ENCODE peak calls at places on chromosomes 5 and 9, in seven cellular contexts. One of them, this sample, is unnamed.
A peak's percentile ranks its signal among the peaks of the same experiment; 100 is the strongest.

GRCh38 chr5:133523921-133524320 is 88.4 kb downstream of the FSTL4 start:
- DNase-seq in left ventricle myocardium inferior: no peak
- DNase-seq in AG04450: no peak
- DNase-seq in right atrium auricular region: no peak
- DNase-seq in testis: no peak
- DNase-seq in fibroblast of lung: no peak
- DNase-seq in suprapubic skin: no peak
- DNase-seq in this sample: no peak

GRCh38 chr9:73118898-73119554 is 32.6 kb upstream of the ANXA1 start:
- DNase-seq in testis: no peak
- DNase-seq in left ventricle myocardium inferior: no peak
- DNase-seq in AG04450: no peak
- DNase-seq in right atrium auricular region: no peak
- DNase-seq in suprapubic skin: no peak
- DNase-seq in fibroblast of lung: peak; percentile 84
- DNase-seq in this sample: no peak

GRCh38 chr5:163496286-163496685 is 9.1 kb upstream of the MAT2B start:
- DNase-seq in fibroblast of lung: peak; percentile 49
- DNase-seq in left ventricle myocardium inferior: no peak
- DNase-seq in testis: no peak
- DNase-seq in right atrium auricular region: no peak
- DNase-seq in suprapubic skin: no peak
- DNase-seq in AG04450: no peak
- DNase-seq in this sample: no peak

GRCh38 chr9:92807757-92808725 is 43.4 kb upstream of the BICD2 start:
- DNase-seq in right atrium auricular region: no peak
- DNase-seq in AG04450: no peak
- DNase-seq in fibroblast of lung: no peak
- DNase-seq in suprapubic skin: no peak
- DNase-seq in left ventricle myocardium inferior: no peak
- DNase-seq in testis: no peak
- DNase-seq in this sample: peak; percentile 70

GRCh38 chr9:100058699-100059579 is 39.9 kb downstream of the ERP44 start:
- DNase-seq in left ventricle myocardium inferior: no peak
- DNase-seq in right atrium auricular region: no peak
- DNase-seq in fibroblast of lung: no peak
- DNase-seq in suprapubic skin: no peak
- DNase-seq in testis: no peak
- DNase-seq in AG04450: no peak
- DNase-seq in this sample: no peak

GRCh38 chr9:6711403-6711802 is 46.4 kb upstream of the KDM4C start:
- DNase-seq in right atrium auricular region: no peak
- DNase-seq in suprapubic skin: no peak
- DNase-seq in AG04450: peak; percentile 13
- DNase-seq in fibroblast of lung: peak; percentile 49
- DNase-seq in left ventricle myocardium inferior: no peak
- DNase-seq in testis: no peak
- DNase-seq in this sample: no peak

GRCh38 chr5:125106881-125107280 is 360.4 kb upstream of the ZNF608 start:
- DNase-seq in left ventricle myocardium inferior: no peak
- DNase-seq in right atrium auricular region: no peak
- DNase-seq in AG04450: no peak
- DNase-seq in suprapubic skin: no peak
- DNase-seq in testis: no peak
- DNase-seq in fibroblast of lung: no peak
- DNase-seq in this sample: no peak

GRCh38 chr9:134138292-134138691 is 2.4 kb downstream of the WDR5 start:
- DNase-seq in fibroblast of lung: no peak
- DNase-seq in testis: no peak
- DNase-seq in right atrium auricular region: no peak
- DNase-seq in suprapubic skin: no peak
- DNase-seq in left ventricle myocardium inferior: no peak
- DNase-seq in AG04450: no peak
- DNase-seq in this sample: no peak

GRCh38 chr5:40778133-40778532 is 20.0 kb downstream of the PRKAA1 start:
- DNase-seq in right atrium auricular region: no peak
- DNase-seq in AG04450: no peak
- DNase-seq in fibroblast of lung: no peak
- DNase-seq in left ventricle myocardium inferior: no peak
- DNase-seq in suprapubic skin: no peak
- DNase-seq in testis: no peak
- DNase-seq in this sample: no peak

GRCh38 chr9:122227576-122227903 is 1.2 kb downstream of the LHX6 start:
- DNase-seq in AG04450: no peak
- DNase-seq in left ventricle myocardium inferior: no peak
- DNase-seq in right atrium auricular region: no peak
- DNase-seq in suprapubic skin: no peak
- DNase-seq in testis: no peak
- DNase-seq in fibroblast of lung: no peak
- DNase-seq in this sample: no peak

GRCh38 chr9:122228191-122228905 is 409 bp downstream of the LHX6 start:
- DNase-seq in right atrium auricular region: peak; percentile 47
- DNase-seq in testis: no peak
- DNase-seq in fibroblast of lung: no peak
- DNase-seq in left ventricle myocardium inferior: no peak
- DNase-seq in AG04450: no peak
- DNase-seq in suprapubic skin: no peak
- DNase-seq in this sample: peak; percentile 80

GRCh38 chr9:122226142-122226757 is 2.5 kb downstream of the LHX6 start:
- DNase-seq in right atrium auricular region: no peak
- DNase-seq in testis: no peak
- DNase-seq in suprapubic skin: no peak
- DNase-seq in AG04450: no peak
- DNase-seq in left ventricle myocardium inferior: no peak
- DNase-seq in fibroblast of lung: no peak
- DNase-seq in this sample: peak; percentile 81

GRCh38 chr9:122226758-122227575 is 1.8 kb downstream of the LHX6 start:
- DNase-seq in AG04450: no peak
- DNase-seq in testis: no peak
- DNase-seq in right atrium auricular region: no peak
- DNase-seq in left ventricle myocardium inferior: no peak
- DNase-seq in fibroblast of lung: no peak
- DNase-seq in suprapubic skin: no peak
- DNase-seq in this sample: peak; percentile 91

DNA sequence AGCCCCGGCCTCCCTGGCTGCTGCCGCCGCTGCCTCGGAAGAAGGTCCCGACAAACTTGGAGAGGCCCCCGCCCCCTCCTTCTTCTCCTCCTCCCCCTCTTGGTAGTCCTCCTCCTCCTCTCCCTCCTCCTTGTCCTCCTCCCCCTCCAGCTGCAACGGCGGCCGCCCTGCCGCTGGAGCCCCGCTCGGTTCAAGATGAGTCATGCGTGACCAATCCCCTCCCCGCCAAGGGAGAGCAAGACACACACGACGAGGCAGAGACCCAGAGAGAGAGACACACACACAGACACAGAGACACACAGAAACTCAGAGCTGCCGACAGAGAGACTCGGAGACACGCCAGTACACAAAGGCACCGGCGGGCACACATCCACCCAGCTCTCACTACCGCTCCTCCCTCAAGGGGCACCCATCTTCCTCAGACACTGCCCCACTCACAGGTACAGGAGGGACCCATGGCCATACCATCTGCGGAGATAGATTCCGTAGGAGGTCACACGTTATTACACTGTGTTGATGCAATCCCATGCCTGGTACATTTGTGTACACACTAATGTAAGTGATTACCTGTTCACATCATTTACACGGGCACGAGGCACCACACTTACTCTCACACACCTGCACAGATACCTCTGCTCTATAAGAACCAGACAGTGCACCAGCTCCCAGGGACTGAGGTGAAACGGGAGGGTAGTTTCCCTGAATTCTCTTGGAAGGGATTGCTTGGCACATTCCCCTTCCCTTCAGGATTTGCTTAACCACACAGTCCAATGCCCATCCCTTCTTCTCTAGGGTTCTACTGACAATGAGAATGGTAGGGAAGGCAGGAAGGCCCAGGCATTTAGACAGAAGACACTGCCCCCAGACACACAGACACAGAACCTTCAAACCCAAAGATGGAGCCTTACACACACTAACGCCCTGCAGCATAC is at the start of gene LHX6:
- DNase-seq in right atrium auricular region: peak; percentile 44
- DNase-seq in suprapubic skin: no peak
- DNase-seq in testis: no peak
- DNase-seq in left ventricle myocardium inferior: no peak
- DNase-seq in fibroblast of lung: peak; percentile 48
- DNase-seq in AG04450: no peak
- DNase-seq in this sample: no peak
- H3K4me3 ChIP-seq in right atrium auricular region: peak within 1 kb of the TSS; percentile 26
- H3K4me3 ChIP-seq in suprapubic skin: peak within 1 kb of the TSS; percentile 53
- H3K4me3 ChIP-seq in testis: peak within 1 kb of the TSS; percentile 34
- H3K4me3 ChIP-seq in left ventricle myocardium inferior: peak within 1 kb of the TSS; percentile 60
- H3K4me3 ChIP-seq in fibroblast of lung: peak within 1 kb of the TSS; percentile 4
- H3K4me3 ChIP-seq in AG04450: no peak within 1 kb of the TSS
- H3K4me3 ChIP-seq in this sample: peak within 1 kb of the TSS; percentile 36

GRCh38 chr9:4986291-4986690 is 1.2 kb downstream of the JAK2 start:
- DNase-seq in testis: no peak
- DNase-seq in fibroblast of lung: no peak
- DNase-seq in right atrium auricular region: no peak
- DNase-seq in suprapubic skin: no peak
- DNase-seq in left ventricle myocardium inferior: no peak
- DNase-seq in AG04450: no peak
- DNase-seq in this sample: no peak

GRCh38 chr9:4987996-4988421 is 2.9 kb downstream of the JAK2 start:
- DNase-seq in right atrium auricular region: no peak
- DNase-seq in left ventricle myocardium inferior: no peak
- DNase-seq in suprapubic skin: no peak
- DNase-seq in testis: peak; percentile 67
- DNase-seq in AG04450: peak; percentile 30
- DNase-seq in fibroblast of lung: peak; percentile 55
- DNase-seq in this sample: peak; percentile 71

GRCh38 chr9:4985376-4986266 is 549 bp downstream of the JAK2 start:
- DNase-seq in testis: peak; percentile 61
- DNase-seq in left ventricle myocardium inferior: peak; percentile 23
- DNase-seq in suprapubic skin: peak; percentile 64
- DNase-seq in fibroblast of lung: peak; percentile 57
- DNase-seq in right atrium auricular region: no peak
- DNase-seq in AG04450: no peak
- DNase-seq in this sample: peak; percentile 28

GRCh38 chr9:4984571-4985375 is at the start of gene JAK2:
- DNase-seq in testis: peak; percentile 91
- DNase-seq in fibroblast of lung: peak; percentile 94
- DNase-seq in right atrium auricular region: peak; percentile 91
- DNase-seq in left ventricle myocardium inferior: peak; percentile 92
- DNase-seq in suprapubic skin: peak; percentile 96
- DNase-seq in AG04450: peak; percentile 79
- DNase-seq in this sample: peak; percentile 83

GRCh38 chr9:4986783-4987182 is 1.7 kb downstream of the JAK2 start:
- DNase-seq in suprapubic skin: no peak
- DNase-seq in right atrium auricular region: no peak
- DNase-seq in AG04450: no peak
- DNase-seq in left ventricle myocardium inferior: no peak
- DNase-seq in fibroblast of lung: no peak
- DNase-seq in testis: no peak
- DNase-seq in this sample: no peak
- H3K4me3 ChIP-seq in suprapubic skin: peak overlapping the region; percentile 98
- H3K4me3 ChIP-seq in right atrium auricular region: peak overlapping the region; percentile 1
- H3K4me3 ChIP-seq in AG04450: peak overlapping the region; percentile 79
- H3K4me3 ChIP-seq in left ventricle myocardium inferior: peak overlapping the region; percentile 84
- H3K4me3 ChIP-seq in fibroblast of lung: peak overlapping the region; percentile 63
- H3K4me3 ChIP-seq in testis: peak overlapping the region; percentile 0
- H3K4me3 ChIP-seq in this sample: no peak overlapping the region

GRCh38 chr9:123372766-123373446 is 16.9 kb downstream of the CRB2 start:
- DNase-seq in fibroblast of lung: no peak
- DNase-seq in suprapubic skin: no peak
- DNase-seq in left ventricle myocardium inferior: no peak
- DNase-seq in AG04450: no peak
- DNase-seq in right atrium auricular region: no peak
- DNase-seq in testis: no peak
- DNase-seq in this sample: no peak
- H3K4me3 ChIP-seq in fibroblast of lung: no peak overlapping the region
- H3K4me3 ChIP-seq in suprapubic skin: peak overlapping the region; percentile 27
- H3K4me3 ChIP-seq in left ventricle myocardium inferior: no peak overlapping the region
- H3K4me3 ChIP-seq in AG04450: no peak overlapping the region
- H3K4me3 ChIP-seq in right atrium auricular region: no peak overlapping the region
- H3K4me3 ChIP-seq in testis: no peak overlapping the region
- H3K4me3 ChIP-seq in this sample: no peak overlapping the region

GRCh38 chr5:145855842-145856267 is 17.0 kb downstream of the GRXCR2 start:
- DNase-seq in left ventricle myocardium inferior: no peak
- DNase-seq in fibroblast of lung: peak; percentile 11
- DNase-seq in suprapubic skin: no peak
- DNase-seq in AG04450: no peak
- DNase-seq in right atrium auricular region: no peak
- DNase-seq in testis: no peak
- DNase-seq in this sample: no peak
- H3K4me3 ChIP-seq in left ventricle myocardium inferior: peak overlapping the region; percentile 60
- H3K4me3 ChIP-seq in fibroblast of lung: no peak overlapping the region
- H3K4me3 ChIP-seq in suprapubic skin: peak overlapping the region; percentile 39
- H3K4me3 ChIP-seq in AG04450: peak overlapping the region; percentile 43
- H3K4me3 ChIP-seq in right atrium auricular region: no peak overlapping the region
- H3K4me3 ChIP-seq in testis: no peak overlapping the region
- H3K4me3 ChIP-seq in this sample: peak overlapping the region; percentile 52

GRCh38 chr9:131823701-131824146 is 83.8 kb upstream of the RAPGEF1 start:
- DNase-seq in suprapubic skin: no peak
- DNase-seq in AG04450: no peak
- DNase-seq in testis: no peak
- DNase-seq in right atrium auricular region: no peak
- DNase-seq in left ventricle myocardium inferior: no peak
- DNase-seq in fibroblast of lung: no peak
- DNase-seq in this sample: peak; percentile 65

GRCh38 chr9:131826053-131826452 is 86.2 kb upstream of the RAPGEF1 start:
- DNase-seq in testis: no peak
- DNase-seq in AG04450: no peak
- DNase-seq in suprapubic skin: no peak
- DNase-seq in fibroblast of lung: no peak
- DNase-seq in left ventricle myocardium inferior: no peak
- DNase-seq in right atrium auricular region: no peak
- DNase-seq in this sample: no peak

GRCh38 chr9:131824953-131825495 is 85.1 kb upstream of the RAPGEF1 start:
- DNase-seq in suprapubic skin: no peak
- DNase-seq in AG04450: no peak
- DNase-seq in right atrium auricular region: no peak
- DNase-seq in left ventricle myocardium inferior: no peak
- DNase-seq in fibroblast of lung: no peak
- DNase-seq in testis: no peak
- DNase-seq in this sample: no peak

GRCh38 chr9:131826966-131827525 is 87.2 kb upstream of the RAPGEF1 start:
- DNase-seq in testis: no peak
- DNase-seq in right atrium auricular region: no peak
- DNase-seq in AG04450: no peak
- DNase-seq in suprapubic skin: no peak
- DNase-seq in left ventricle myocardium inferior: no peak
- DNase-seq in fibroblast of lung: no peak
- DNase-seq in this sample: no peak

DNA sequence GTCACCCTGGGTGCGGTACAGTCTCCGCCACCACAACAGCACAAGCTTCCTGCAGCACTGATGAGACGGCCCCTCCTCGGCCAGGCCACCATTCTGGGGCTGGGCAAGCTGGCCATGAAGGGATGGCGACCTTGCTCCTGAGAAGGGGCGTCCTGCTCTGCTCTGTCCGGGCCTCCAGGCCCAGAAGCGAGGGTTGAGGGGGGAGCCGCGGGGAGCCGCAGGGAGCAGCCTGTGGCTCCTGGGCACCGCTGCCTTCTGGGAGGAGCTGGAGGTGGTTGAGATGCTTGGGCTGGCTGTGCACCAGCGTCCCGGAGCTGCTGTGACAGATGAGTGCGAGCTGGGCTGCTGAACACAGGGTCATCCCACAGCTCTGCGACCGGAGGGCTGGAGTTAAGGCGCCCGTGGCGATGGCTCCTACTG is 84.3 kb upstream of the RAPGEF1 start:
- DNase-seq in fibroblast of lung: no peak
- DNase-seq in left ventricle myocardium inferior: no peak
- DNase-seq in suprapubic skin: no peak
- DNase-seq in right atrium auricular region: no peak
- DNase-seq in testis: no peak
- DNase-seq in AG04450: no peak
- DNase-seq in this sample: peak; percentile 72
- H3K4me3 ChIP-seq in fibroblast of lung: no peak overlapping the region
- H3K4me3 ChIP-seq in left ventricle myocardium inferior: no peak overlapping the region
- H3K4me3 ChIP-seq in suprapubic skin: no peak overlapping the region
- H3K4me3 ChIP-seq in right atrium auricular region: no peak overlapping the region
- H3K4me3 ChIP-seq in testis: no peak overlapping the region
- H3K4me3 ChIP-seq in AG04450: no peak overlapping the region
- H3K4me3 ChIP-seq in this sample: no peak overlapping the region

This sample was measured in H7.